ENCODE peak calls at places on chromosomes 12 and 14, in six cellular contexts. K, Q, N, Y, W and J are unnamed samples.

GRCh38 chr12:10012630-10013330 is 2.4 kb downstream of the CLEC12B start:
- DNase-seq in K (no peak), Q (no peak), N (no peak), Y (no peak), W (no peak), J (no peak)

GRCh38 chr12:12899530-12900380 is 8.4 kb downstream of the GPRC5A start:
- DNase-seq in K (no peak), Q (peak), N (no peak), Y (no peak), W (peak), J (peak)

GRCh38 chr14:61322011-61322798 is 826 bp downstream of the PRKCH start:
- DNase-seq in K (no peak), Q (peak), N (no peak), Y (peak), W (no peak), J (peak)

GRCh38 chr12:49637401-49637800 is 14.0 kb downstream of the PRPF40B start:
- DNase-seq in K (no peak), Q (no peak), N (peak), Y (no peak), W (no peak), J (no peak)

GRCh38 chr12:12941450-12942350 is 10.3 kb downstream of the GPRC5D start:
- DNase-seq in K (no peak), Q (no peak), N (no peak), Y (no peak), W (no peak), J (no peak)

GRCh38 chr12:24896171-24896570 is 52.7 kb downstream of the BCAT1 start:
- DNase-seq in K (no peak), Q (no peak), N (no peak), Y (no peak), W (no peak), J (no peak)

GRCh38 chr12:7221486-7221885 is 32.0 kb downstream of the PEX5 start:
- DNase-seq in K (no peak), Q (no peak), N (no peak), Y (no peak), W (no peak), J (no peak)

GRCh38 chr14:53295372-53295771 is 142.2 kb upstream of the DDHD1 start:
- DNase-seq in K (no peak), Q (no peak), N (no peak), Y (no peak), W (no peak), J (no peak)

GRCh38 chr14:102539544-102540309 is 30.2 kb upstream of the ANKRD9 start:
- DNase-seq in K (peak), Q (no peak), N (no peak), Y (no peak), W (peak), J (no peak)

GRCh38 chr12:15801770-15802393 is 12.7 kb upstream of the EPS8 start:
- DNase-seq in K (no peak), Q (no peak), N (no peak), Y (no peak), W (no peak), J (no peak)

GRCh38 chr14:68523994-68524725 is 268.7 kb downstream of the ZFP36L1 start:
- DNase-seq in K (no peak), Q (no peak), N (no peak), Y (no peak), W (no peak), J (peak)

GRCh38 chr12:25249951-25250738 is 584 bp downstream of the KRAS start:
- DNase-seq in K (no peak), Q (peak), N (peak), Y (peak), W (no peak), J (peak)

GRCh38 chr14:102914474-102915291 is 7.8 kb upstream of the AMN start:
- DNase-seq in K (no peak), Q (no peak), N (no peak), Y (no peak), W (no peak), J (no peak)

GRCh38 chr12:107393043-107393725 is 292.4 kb upstream of the PWP1 start:
- DNase-seq in K (no peak), Q (peak), N (no peak), Y (no peak), W (no peak), J (no peak)

GRCh38 chr14:64804754-64805260 is 74.9 kb downstream of the SPTB start:
- DNase-seq in K (no peak), Q (no peak), N (no peak), Y (no peak), W (no peak), J (no peak)

GRCh38 chr14:77498984-77499527 is 440 bp upstream of the ISM2 start:
- DNase-seq in K (no peak), Q (peak), N (peak), Y (no peak), W (no peak), J (no peak)